ENCODE peak calls at places on chromosomes 1 and 21, in six cellular contexts. One of them, this sample, is unnamed.

GRCh38 chr21:15617968-15618367 is 111.8 kb upstream of the USP25 start:
- DNase-seq in amygdala: no peak
- DNase-seq in A172: peak; percentile 87
- DNase-seq in NAMALWA: no peak
- DNase-seq in A549: peak; percentile 47
- DNase-seq in mesendoderm: peak; percentile 25
- DNase-seq in this sample: no peak

GRCh38 chr1:210264521-210265380 is 32.2 kb downstream of the SERTAD4 start:
- DNase-seq in amygdala: no peak
- DNase-seq in A172: peak; percentile 69
- DNase-seq in NAMALWA: no peak
- DNase-seq in A549: peak; percentile 24
- DNase-seq in mesendoderm: peak; percentile 76
- DNase-seq in this sample: no peak

GRCh38 chr1:28507646-28508434 is 2.0 kb downstream of the RCC1 start:
- DNase-seq in amygdala: no peak
- DNase-seq in A172: no peak
- DNase-seq in NAMALWA: peak; percentile 35
- DNase-seq in A549: no peak
- DNase-seq in mesendoderm: no peak
- DNase-seq in this sample: no peak

GRCh38 chr1:244311784-244312532 is 139.8 kb downstream of the ADSS2 start:
- DNase-seq in amygdala: peak; percentile 32
- DNase-seq in A172: no peak
- DNase-seq in NAMALWA: no peak
- DNase-seq in A549: no peak
- DNase-seq in mesendoderm: no peak
- DNase-seq in this sample: no peak

GRCh38 chr1:211328084-211328694 is 1.6 kb downstream of the TRAF5 start:
- DNase-seq in amygdala: no peak
- DNase-seq in A172: no peak
- DNase-seq in NAMALWA: no peak
- DNase-seq in A549: no peak
- DNase-seq in mesendoderm: no peak
- DNase-seq in this sample: no peak

GRCh38 chr1:29931477-29932175 is 695.3 kb downstream of the PTPRU start:
- DNase-seq in amygdala: no peak
- DNase-seq in A172: no peak
- DNase-seq in NAMALWA: no peak
- DNase-seq in A549: no peak
- DNase-seq in mesendoderm: peak; percentile 84
- DNase-seq in this sample: no peak

GRCh38 chr1:151242442-151242841 is 12.1 kb upstream of the PSMD4 start:
- DNase-seq in amygdala: no peak
- DNase-seq in A172: no peak
- DNase-seq in NAMALWA: no peak
- DNase-seq in A549: no peak
- DNase-seq in mesendoderm: no peak
- DNase-seq in this sample: no peak

GRCh38 chr1:172895050-172895460 is 155.7 kb downstream of the TNFSF18 start:
- DNase-seq in amygdala: no peak
- DNase-seq in A172: no peak
- DNase-seq in NAMALWA: peak; percentile 58
- DNase-seq in A549: no peak
- DNase-seq in mesendoderm: no peak
- DNase-seq in this sample: no peak

GRCh38 chr1:34899471-34899870 is 30.0 kb downstream of the DLGAP3 start:
- DNase-seq in amygdala: no peak
- DNase-seq in A172: no peak
- DNase-seq in NAMALWA: no peak
- DNase-seq in A549: no peak
- DNase-seq in mesendoderm: no peak
- DNase-seq in this sample: no peak

GRCh38 chr1:109312246-109312645 is 5.4 kb upstream of the MYBPHL start:
- DNase-seq in amygdala: no peak
- DNase-seq in A172: no peak
- DNase-seq in NAMALWA: no peak
- DNase-seq in A549: no peak
- DNase-seq in mesendoderm: no peak
- DNase-seq in this sample: no peak

This sample was measured in HEK293T.